ENCODE peak calls at places on chromosomes 1 and 21, in seven cellular contexts. P, I, V, C, N, U and D are unnamed samples.
A peak's percentile ranks its signal among the peaks of the same experiment; 100 is the strongest.

GRCh38 chr1:41913025-41913424 is 5.7 kb downstream of the HIVEP3 start:
- DNase-seq in P (no peak), I (no peak), V (no peak), C (no peak), N (no peak), U (no peak), D (no peak)

GRCh38 chr1:206001476-206001888 is 1.7 kb downstream of the RAB7B start:
- DNase-seq in P (peak; percentile 99), I (no peak), V (peak; percentile 95), C (peak; percentile 88), N (peak; percentile 90), U (no peak), D (no peak)

GRCh38 chr21:36699026-36699545 is at the start of gene SIM2:
- DNase-seq in P (peak; percentile 76), I (peak; percentile 25), V (no peak), C (no peak), N (no peak), U (no peak), D (peak; percentile 62)

GRCh38 chr1:20732071-20732587 is 374 bp downstream of the SH2D5 start:
- DNase-seq in P (peak; percentile 55), I (peak; percentile 63), V (peak; percentile 58), C (no peak), N (peak; percentile 72), U (peak; percentile 56), D (peak; percentile 63)

GRCh38 chr21:39737376-39738000 is 7.5 kb upstream of the IGSF5 start:
- DNase-seq in P (no peak), I (no peak), V (no peak), C (no peak), N (no peak), U (no peak), D (no peak)

GRCh38 chr1:242139986-242140385 is 141.1 kb upstream of the MAP1LC3C start:
- DNase-seq in P (no peak), I (no peak), V (no peak), C (no peak), N (no peak), U (no peak), D (no peak)

GRCh38 chr1:52346653-52347052 is 19.4 kb downstream of the CC2D1B start:
- DNase-seq in P (no peak), I (no peak), V (no peak), C (no peak), N (no peak), U (no peak), D (no peak)

GRCh38 chr1:96075704-96076455 is 645.7 kb upstream of the PTBP2 start:
- DNase-seq in P (peak; percentile 75), I (no peak), V (no peak), C (no peak), N (no peak), U (no peak), D (no peak)

GRCh38 chr1:205812271-205812877 is 624 bp downstream of the SLC41A1 start:
- DNase-seq in P (peak; percentile 36), I (peak; percentile 33), V (no peak), C (no peak), N (peak; percentile 40), U (no peak), D (peak; percentile 38)

GRCh38 chr1:36161656-36162531 is 5.9 kb downstream of the MAP7D1 start:
- DNase-seq in P (peak; percentile 60), I (no peak), V (no peak), C (no peak), N (no peak), U (peak; percentile 63), D (no peak)

GRCh38 chr1:59730302-59730701 is 84.4 kb upstream of the HOOK1 start:
- DNase-seq in P (peak; percentile 62), I (no peak), V (peak; percentile 89), C (peak; percentile 80), N (no peak), U (no peak), D (no peak)

GRCh38 chr1:64896546-64896945 is 69.8 kb downstream of the JAK1 start:
- DNase-seq in P (no peak), I (no peak), V (no peak), C (no peak), N (no peak), U (no peak), D (no peak)

GRCh38 chr1:29237906-29238600 is 1.7 kb downstream of the PTPRU start:
- DNase-seq in P (peak; percentile 42), I (peak; percentile 36), V (no peak), C (no peak), N (no peak), U (no peak), D (peak; percentile 38)

GRCh38 chr1:222404710-222405109 is 143.2 kb downstream of the HHIPL2 start:
- DNase-seq in P (no peak), I (no peak), V (no peak), C (no peak), N (no peak), U (peak; percentile 63), D (no peak)

GRCh38 chr1:71717186-71717585 is 565.2 kb downstream of the NEGR1 start:
- DNase-seq in P (no peak), I (no peak), V (no peak), C (no peak), N (no peak), U (no peak), D (no peak)

GRCh38 chr1:238624786-238625185 is 734.1 kb upstream of the ZP4 start:
- DNase-seq in P (peak; percentile 66), I (no peak), V (no peak), C (no peak), N (no peak), U (no peak), D (no peak)

GRCh38 chr1:70224954-70225353 is 3.8 kb downstream of the SRSF11 start:
- DNase-seq in P (no peak), I (no peak), V (no peak), C (no peak), N (no peak), U (no peak), D (no peak)

GRCh38 chr1:70222716-70223235 is 1.6 kb downstream of the SRSF11 start:
- DNase-seq in P (no peak), I (no peak), V (no peak), C (no peak), N (no peak), U (no peak), D (no peak)

GRCh38 chr1:70220015-70220414 is 1.2 kb upstream of the SRSF11 start:
- DNase-seq in P (no peak), I (no peak), V (no peak), C (no peak), N (no peak), U (peak; percentile 13), D (no peak)

GRCh38 chr1:70221241-70222077 is at the start of gene SRSF11:
- DNase-seq in P (peak; percentile 93), I (peak; percentile 96), V (peak; percentile 92), C (peak; percentile 61), N (peak; percentile 66), U (peak; percentile 97), D (peak; percentile 99)

DNA sequence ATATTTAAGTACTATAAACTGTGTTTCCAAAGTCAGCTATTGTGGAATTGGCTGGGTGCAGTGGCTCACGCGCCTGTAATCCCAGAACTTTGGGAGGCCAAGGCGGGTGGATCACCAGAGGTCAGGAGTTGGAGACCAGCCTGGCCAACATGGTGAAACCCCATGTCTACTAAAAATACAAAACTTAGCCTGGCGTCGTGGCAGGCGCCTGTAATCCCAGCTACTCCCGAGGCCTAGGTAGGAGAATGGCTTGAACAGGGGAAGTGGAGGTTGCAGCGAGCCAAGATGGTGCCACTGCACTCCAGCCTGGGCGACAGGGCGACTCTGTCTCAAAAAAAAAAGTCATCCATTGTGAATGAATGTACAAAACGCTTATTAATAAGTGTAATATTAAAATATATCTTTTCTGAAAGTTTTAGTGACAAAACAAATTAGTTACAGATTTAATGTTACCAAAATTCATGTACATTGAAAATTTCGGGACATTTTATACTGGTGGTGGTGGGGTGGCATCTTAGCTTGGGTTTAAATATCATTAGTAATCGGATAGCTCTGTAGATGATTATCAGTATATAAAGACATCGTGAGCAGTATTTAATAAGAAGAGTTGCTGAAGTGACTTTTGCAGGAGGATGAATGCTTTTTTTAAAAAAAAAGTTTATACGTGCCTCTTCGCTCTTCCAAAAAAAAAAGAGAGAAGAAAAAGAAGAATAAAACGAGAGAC is 501 bp upstream of the SRSF11 start:
- DNase-seq in P (no peak), I (no peak), V (no peak), C (no peak), N (no peak), U (no peak), D (no peak)
- TF ChIP-seq CTCF in P (no peak), I (no peak), V (no peak), C (no peak), N (no peak), U (no peak), D (no peak)

DNA sequence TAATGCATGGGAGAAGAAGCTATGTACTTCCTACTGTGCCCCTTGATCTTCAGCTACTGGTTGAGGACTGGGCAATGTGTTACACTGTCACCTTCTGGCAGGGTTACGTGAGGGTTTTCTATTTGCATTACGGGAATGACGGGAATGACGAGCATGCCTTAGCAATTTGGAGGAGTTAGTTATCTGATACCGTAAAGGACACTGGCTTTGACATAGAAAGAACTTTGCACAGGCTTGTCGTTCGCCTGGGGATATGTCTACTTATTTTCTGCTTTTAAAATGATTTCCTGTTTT is 19.8 kb upstream of the ACBD6 start:
- DNase-seq in P (peak; percentile 99), I (no peak), V (no peak), C (no peak), N (no peak), U (no peak), D (no peak)
- TF ChIP-seq CTCF in P (no peak), I (no peak), V (no peak), C (no peak), N (no peak), U (no peak), D (no peak)

DNA sequence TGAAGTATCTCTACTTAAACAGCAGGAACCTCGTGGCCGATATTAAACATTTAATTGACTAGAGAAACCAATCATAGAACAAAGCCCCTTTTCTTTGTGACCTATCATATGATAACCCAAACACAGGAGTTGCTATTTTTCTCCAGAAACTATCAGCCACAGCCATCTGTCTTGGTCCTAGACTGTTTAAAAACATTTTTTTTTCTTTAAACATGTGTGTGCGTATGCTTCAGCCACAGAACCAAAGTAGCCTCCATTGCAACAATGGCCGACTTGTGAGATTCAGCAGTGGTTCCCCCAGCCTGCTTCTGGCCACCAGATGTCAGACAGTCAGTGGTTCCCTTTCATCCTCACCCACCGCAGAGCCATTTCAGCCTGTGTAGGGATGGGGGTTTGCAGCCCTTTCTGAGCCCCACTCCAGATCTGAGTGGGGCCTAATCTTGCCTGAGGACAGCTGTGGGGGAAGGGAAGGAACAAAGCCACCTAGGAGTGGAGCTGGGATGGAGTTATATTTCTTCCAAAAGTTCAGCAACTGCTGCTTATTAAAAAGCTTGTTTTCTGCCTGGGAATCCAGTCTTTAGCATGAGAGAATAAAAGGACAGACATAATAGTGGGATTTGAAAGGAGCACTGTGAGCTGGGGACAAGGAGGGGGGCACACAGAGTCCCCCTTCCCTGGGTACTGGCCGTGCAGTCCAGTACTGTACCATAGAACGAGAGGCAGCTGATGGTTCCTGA is 11.7 kb upstream of the IGSF3 start:
- DNase-seq in P (no peak), I (peak; percentile 18), V (no peak), C (no peak), N (no peak), U (peak; percentile 16), D (no peak)
- TF ChIP-seq CTCF in P (no peak), I (no peak), V (no peak), C (peak; percentile 7), N (no peak), U (no peak), D (no peak)

DNA sequence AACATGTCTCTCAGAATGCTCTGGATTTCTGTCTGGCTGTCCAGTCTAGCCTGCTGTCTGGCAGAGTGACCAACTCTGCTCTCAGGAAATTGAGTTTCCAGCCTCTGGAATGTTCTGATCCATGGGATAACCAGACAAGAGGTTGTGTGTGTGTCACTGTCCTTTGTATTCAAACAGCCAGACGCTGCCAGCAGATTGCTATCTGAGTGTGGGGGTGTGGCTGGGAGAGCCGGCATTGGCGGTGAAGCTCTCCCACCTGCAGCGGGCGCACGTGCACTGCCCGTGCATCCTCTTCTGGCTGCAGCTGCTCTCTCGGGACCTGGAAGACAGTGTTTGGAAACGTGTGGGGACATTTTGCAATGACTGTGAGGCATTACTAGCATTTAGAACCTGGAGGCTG is 26.1 kb downstream of the PKP1 start:
- DNase-seq in P (peak; percentile 98), I (peak; percentile 21), V (peak; percentile 72), C (no peak), N (peak; percentile 48), U (peak; percentile 16), D (peak; percentile 59)
- TF ChIP-seq CTCF in P (peak; percentile 38), I (no peak), V (no peak), C (no peak), N (no peak), U (peak; percentile 7), D (no peak)